ENCODE peak calls at places on chromosomes 3 and 15, in five cellular contexts. E is IMR-90, Q is trophoblast cell, P is H1, R is neuronal stem cell. A is an unnamed sample.

GRCh38 chr3:123385981-123386380 is 62.9 kb downstream of the ADCY5 start:
- DNase-seq in Q (no peak), R (no peak), E (peak), P (no peak), A (no peak)

GRCh38 chr3:173411288-173412064 is 13.9 kb downstream of the NLGN1 start:
- DNase-seq in P (no peak), E (peak), R (no peak), Q (peak), A (peak)

GRCh38 chr3:10322355-10322715 is 1.4 kb upstream of the SEC13 start:
- DNase-seq in R (no peak), P (no peak), E (no peak), Q (peak), A (no peak)

GRCh38 chr3:90010341-90010740 is 902.9 kb downstream of the EPHA3 start:
- DNase-seq in P (no peak), E (peak), Q (no peak), R (no peak), A (peak)

GRCh38 chr15:31327674-31328424 is 1.2 kb downstream of the KLF13 start:
- DNase-seq in Q (peak), E (peak), R (no peak), P (no peak), A (peak)

GRCh38 chr3:124041553-124041952 is 49.6 kb upstream of the ROPN1 start:
- DNase-seq in Q (no peak), E (no peak), R (no peak), P (no peak), A (no peak)

GRCh38 chr3:154060606-154061380 is 60.4 kb upstream of the ARHGEF26 start:
- DNase-seq in E (peak), Q (peak), R (no peak), P (no peak), A (peak)

GRCh38 chr3:66407281-66408218 is 93.3 kb downstream of the LRIG1 start:
- DNase-seq in R (peak), P (peak), E (peak), Q (peak), A (peak)

GRCh38 chr15:90681480-90681879 is 35.7 kb upstream of the BLM start:
- DNase-seq in Q (peak), E (peak), P (no peak), R (no peak), A (peak)

GRCh38 chr15:28960979-28961378 is 75.2 kb downstream of the APBA2 start:
- DNase-seq in Q (peak), E (peak), R (no peak), P (no peak), A (peak)

GRCh38 chr15:63986185-63986680 is 60.1 kb downstream of the DAPK2 start:
- DNase-seq in Q (no peak), R (no peak), P (no peak), E (no peak), A (no peak)

GRCh38 chr3:150972379-150972985 is at the start of gene CLRN1:
- DNase-seq in R (no peak), E (no peak), Q (peak), P (no peak), A (no peak)

GRCh38 chr3:137020315-137020714 is 62.5 kb downstream of the IL20RB start:
- DNase-seq in P (no peak), E (peak), R (no peak), Q (no peak), A (no peak)

GRCh38 chr3:101665851-101666250 is 11.1 kb downstream of the ZBTB11 start:
- DNase-seq in E (no peak), Q (no peak), P (no peak), R (no peak), A (no peak)

GRCh38 chr3:52537165-52537635 is 795 bp downstream of the UQCC5 start:
- DNase-seq in R (no peak), Q (no peak), P (no peak), E (no peak), A (no peak)

GRCh38 chr3:52535411-52536111 is 844 bp upstream of the UQCC5 start:
- DNase-seq in P (no peak), Q (no peak), E (no peak), R (no peak), A (no peak)

GRCh38 chr3:52536369-52537164 is at the start of gene UQCC5:
- DNase-seq in Q (peak), E (peak), R (peak), P (peak), A (peak)

GRCh38 chr3:52534281-52535183 is 875 bp upstream of the NT5DC2 start:
- DNase-seq in Q (peak), R (no peak), P (no peak), E (peak), A (no peak)

GRCh38 chr3:52536112-52536368 is 365 bp upstream of the UQCC5 start:
- DNase-seq in P (no peak), E (no peak), Q (no peak), R (no peak), A (no peak)
- H3K4me3 ChIP-seq in P (peak), E (peak), Q (no peak), R (no peak), A (no peak)

DNA sequence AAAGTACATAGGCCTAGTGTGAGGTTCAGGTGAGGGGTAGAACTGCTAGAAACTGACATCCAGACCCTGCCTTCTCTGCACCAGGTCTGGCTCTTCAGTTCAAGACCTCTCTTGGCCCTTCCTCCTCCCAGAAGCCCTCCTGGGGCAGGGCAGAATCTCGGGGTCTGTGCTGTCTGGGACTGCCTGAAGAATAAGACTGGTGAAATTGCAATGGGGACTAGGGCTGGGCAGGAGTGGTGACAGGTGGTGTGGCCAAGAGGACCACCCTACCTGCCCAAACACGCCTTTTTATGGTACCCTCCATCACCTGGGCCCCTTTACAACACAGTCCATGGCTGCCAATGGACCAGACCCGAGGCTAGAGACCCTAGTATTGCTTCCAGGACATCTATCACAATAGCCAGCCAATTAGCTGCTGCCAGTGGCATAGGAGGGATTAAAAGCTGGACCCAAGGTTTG is 1.5 kb upstream of the NCKIPSD start:
- DNase-seq in E (no peak), R (no peak), P (no peak), Q (no peak), A (no peak)
- H3K4me2 ChIP-seq in E (peak), R (no peak), P (no peak), Q (no peak), A (no peak)

DNA sequence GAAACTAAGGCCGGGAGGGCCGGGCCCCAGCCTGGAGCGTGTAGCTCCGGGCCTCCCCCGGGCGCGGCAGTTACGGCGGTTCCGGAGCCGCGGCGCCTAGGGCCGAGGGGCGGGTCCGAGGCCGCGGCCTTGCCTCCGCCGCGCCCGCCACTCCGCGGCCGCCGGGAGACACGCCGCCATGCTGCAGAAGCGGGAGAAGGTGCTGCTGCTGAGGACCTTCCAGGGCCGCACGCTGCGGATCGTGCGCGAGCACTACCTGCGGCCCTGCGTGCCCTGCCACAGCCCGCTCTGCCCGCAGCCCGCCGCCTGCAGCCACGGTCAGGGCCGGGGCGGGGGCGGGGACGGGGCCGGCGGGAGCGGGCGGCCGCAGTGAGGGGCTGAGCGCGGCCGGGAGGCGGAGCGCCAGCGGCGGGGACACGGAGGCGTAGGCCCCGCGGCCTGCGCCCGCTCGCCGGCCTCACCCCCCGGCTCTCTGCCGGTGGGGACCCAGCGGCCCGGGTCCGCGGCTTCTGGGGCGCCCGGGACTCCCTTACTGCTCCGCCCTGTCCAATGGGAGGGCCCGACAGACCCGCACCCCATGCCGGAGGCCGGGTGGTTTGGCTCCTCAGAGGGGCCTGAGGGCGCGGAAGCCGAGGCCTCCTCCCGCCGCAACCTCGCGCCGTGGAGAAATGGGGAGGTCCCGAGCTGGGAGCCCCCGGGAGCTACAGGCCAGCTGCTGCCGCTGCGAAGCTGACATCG is at the start of gene DIS3L:
- DNase-seq in Q (peak), P (no peak), R (peak), E (peak), A (peak)
- H3K14ac ChIP-seq in Q (peak), P (no peak), R (no peak), E (peak), A (no peak)

DNA sequence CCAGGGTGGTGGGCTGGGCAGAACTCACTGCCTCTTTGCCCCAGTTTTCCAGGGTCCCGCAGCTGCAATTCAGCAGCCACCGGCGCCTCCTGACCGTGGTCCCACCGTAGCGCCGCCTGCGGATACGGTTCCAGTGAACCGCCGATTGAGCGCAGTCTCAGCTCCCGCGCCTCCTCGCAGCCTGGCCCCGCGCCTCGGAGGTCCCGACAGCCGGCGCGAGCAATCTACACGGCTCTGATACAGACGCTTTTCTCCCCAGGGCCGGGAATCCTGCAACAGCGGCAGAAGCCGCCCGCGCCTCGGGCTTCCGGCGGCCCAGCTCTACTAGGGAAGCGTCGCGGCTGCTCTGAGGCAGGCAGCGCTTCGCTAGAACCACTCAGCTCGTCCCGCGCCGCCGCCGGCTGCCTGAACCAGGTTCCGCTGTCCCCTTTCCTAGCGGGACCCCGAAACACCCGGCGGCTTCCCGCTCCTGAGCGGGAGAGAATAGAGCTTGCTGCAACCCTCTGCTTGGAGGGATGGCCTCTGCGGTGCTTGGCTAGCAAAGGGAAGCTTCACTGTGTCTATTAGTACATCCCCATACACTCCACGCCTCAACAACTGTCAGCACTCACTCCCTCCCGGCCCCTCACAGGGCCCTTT is 3.1 kb downstream of the FOXL2NB start:
- DNase-seq in R (no peak), E (peak), P (no peak), Q (peak), A (peak)
- H3K4me3 ChIP-seq in R (peak), E (peak), P (peak), Q (no peak), A (peak)

GRCh38 chr3:87792532-87793321 is 266.1 kb downstream of the CGGBP1 start:
- DNase-seq in R (peak), E (no peak), P (no peak), Q (peak), A (no peak)
- H3K4me2 ChIP-seq in R (peak), E (no peak), P (peak), Q (peak), A (peak)

DNA sequence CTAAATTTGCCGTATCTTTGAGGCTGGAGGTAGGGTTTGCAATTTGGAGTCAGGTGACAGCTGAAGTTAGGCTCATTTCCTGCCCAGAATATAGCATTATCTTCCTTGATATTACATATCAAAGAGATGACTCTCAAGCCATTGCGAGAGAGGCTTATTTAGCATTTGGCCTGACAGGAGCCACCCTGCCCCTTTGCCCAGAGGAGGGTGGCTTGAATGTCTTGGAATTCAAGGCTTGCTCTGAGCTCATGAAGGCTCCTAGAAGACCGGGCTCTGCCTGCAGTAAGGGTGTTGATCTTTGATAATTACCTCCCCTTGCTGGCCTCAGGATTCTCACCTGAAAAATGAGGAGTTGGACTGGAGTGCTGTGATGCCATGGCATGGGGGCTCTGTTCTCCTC is 251.4 kb upstream of the C2CD4B start:
- DNase-seq in Q (no peak), P (no peak), E (no peak), R (no peak), A (no peak)
- H3K14ac ChIP-seq in Q (no peak), P (no peak), E (no peak), R (no peak), A (no peak)

GRCh38 chr3:189941679-189942078 is 179.0 kb downstream of the P3H2 start:
- DNase-seq in Q (peak), P (no peak), E (peak), R (no peak), A (no peak)

GRCh38 chr3:189941125-189941524 is 179.6 kb downstream of the P3H2 start:
- DNase-seq in E (no peak), Q (peak), P (no peak), R (no peak), A (no peak)

GRCh38 chr3:189937302-189938255 is 183.1 kb downstream of the P3H2 start:
- DNase-seq in R (no peak), E (peak), Q (peak), P (no peak), A (peak)

GRCh38 chr3:189936210-189936609 is 184.5 kb downstream of the P3H2 start:
- DNase-seq in Q (peak), R (no peak), P (no peak), E (no peak), A (no peak)
- H3K4me3 ChIP-seq in Q (no peak), R (no peak), P (no peak), E (no peak), A (no peak)

DNA sequence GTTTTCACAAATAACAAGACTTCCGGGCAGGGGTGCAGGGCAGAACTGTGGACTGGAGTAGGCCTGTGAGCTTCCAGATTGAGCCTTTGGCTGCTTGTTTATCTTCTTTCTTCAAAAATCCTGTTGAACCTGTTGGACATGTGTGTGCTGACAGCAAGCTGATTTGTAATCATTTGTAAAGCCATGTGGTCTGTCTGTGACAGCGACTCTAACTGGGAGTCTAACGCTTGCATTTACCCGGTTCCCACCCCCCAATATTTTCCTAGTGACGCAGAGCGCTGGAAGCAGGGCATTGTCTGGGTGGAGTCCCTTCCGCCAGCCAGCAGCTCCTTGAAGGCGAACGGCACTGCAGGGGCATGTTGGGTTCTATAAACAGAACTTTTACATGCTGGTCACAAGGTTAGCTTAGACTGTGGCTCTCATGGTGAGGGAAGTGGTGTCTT is 85.7 kb upstream of the MYZAP start:
- DNase-seq in R (no peak), P (no peak), Q (peak), E (no peak), A (peak)
- H3K4me2 ChIP-seq in R (no peak), P (no peak), Q (peak), E (no peak), A (no peak)

GRCh38 chr3:158337007-158337608 is 227.2 kb downstream of the RSRC1 start:
- DNase-seq in P (no peak), E (no peak), Q (no peak), R (no peak), A (no peak)
- H3K14ac ChIP-seq in P (no peak), E (no peak), Q (no peak), R (no peak), A (no peak)

A was measured in mesenchymal stem cell.